ENCODE peak calls at places on chromosomes 13 and 19, in six cellular contexts. One of them, this sample, is unnamed.

GRCh38 chr13:84430441-84430840 is 548.2 kb upstream of the SLITRK1 start:
- DNase-seq in AML-193: no peak
- DNase-seq in stimulated activated CD4-positive, alpha-beta T cell treated with anti-CD3 and anti-CD28 coated beads, Interleukin-1b, Interleukin-23, amount 100 ng/mL, for 24 hours: no peak
- DNase-seq in Caki2: no peak
- DNase-seq in NCI-H524: no peak
- DNase-seq in fibroblast of pulmonary artery: peak
- DNase-seq in this sample: no peak

GRCh38 chr13:75996582-75996981 is 360.5 kb downstream of the LMO7 start:
- DNase-seq in AML-193: no peak
- DNase-seq in stimulated activated CD4-positive, alpha-beta T cell treated with anti-CD3 and anti-CD28 coated beads, Interleukin-1b, Interleukin-23, amount 100 ng/mL, for 24 hours: no peak
- DNase-seq in NCI-H524: no peak
- DNase-seq in fibroblast of pulmonary artery: no peak
- DNase-seq in Caki2: no peak
- DNase-seq in this sample: no peak

GRCh38 chr19:35533822-35534521 is 716 bp downstream of the GAPDHS start:
- DNase-seq in NCI-H524: no peak
- DNase-seq in Caki2: no peak
- DNase-seq in stimulated activated CD4-positive, alpha-beta T cell treated with anti-CD3 and anti-CD28 coated beads, Interleukin-1b, Interleukin-23, amount 100 ng/mL, for 24 hours: no peak
- DNase-seq in AML-193: no peak
- DNase-seq in fibroblast of pulmonary artery: peak
- DNase-seq in this sample: peak

GRCh38 chr13:95608640-95609280 is 35.7 kb downstream of the DZIP1 start:
- DNase-seq in NCI-H524: peak
- DNase-seq in Caki2: no peak
- DNase-seq in stimulated activated CD4-positive, alpha-beta T cell treated with anti-CD3 and anti-CD28 coated beads, Interleukin-1b, Interleukin-23, amount 100 ng/mL, for 24 hours: no peak
- DNase-seq in AML-193: no peak
- DNase-seq in fibroblast of pulmonary artery: no peak
- DNase-seq in this sample: no peak

GRCh38 chr19:30449191-30449590 is 77.0 kb downstream of the ZNF536 start:
- DNase-seq in fibroblast of pulmonary artery: no peak
- DNase-seq in Caki2: no peak
- DNase-seq in stimulated activated CD4-positive, alpha-beta T cell treated with anti-CD3 and anti-CD28 coated beads, Interleukin-1b, Interleukin-23, amount 100 ng/mL, for 24 hours: no peak
- DNase-seq in AML-193: no peak
- DNase-seq in NCI-H524: no peak
- DNase-seq in this sample: no peak

GRCh38 chr19:3440082-3440481 is 40.2 kb downstream of the SMIM24 start:
- DNase-seq in NCI-H524: peak
- DNase-seq in stimulated activated CD4-positive, alpha-beta T cell treated with anti-CD3 and anti-CD28 coated beads, Interleukin-1b, Interleukin-23, amount 100 ng/mL, for 24 hours: peak
- DNase-seq in Caki2: no peak
- DNase-seq in AML-193: peak
- DNase-seq in fibroblast of pulmonary artery: peak
- DNase-seq in this sample: peak

GRCh38 chr13:95588721-95589120 is 36.2 kb downstream of the CLDN10 start:
- DNase-seq in NCI-H524: no peak
- DNase-seq in Caki2: no peak
- DNase-seq in fibroblast of pulmonary artery: peak
- DNase-seq in AML-193: no peak
- DNase-seq in stimulated activated CD4-positive, alpha-beta T cell treated with anti-CD3 and anti-CD28 coated beads, Interleukin-1b, Interleukin-23, amount 100 ng/mL, for 24 hours: no peak
- DNase-seq in this sample: peak

GRCh38 chr13:74026753-74027152 is 107.5 kb downstream of the KLF12 start:
- DNase-seq in Caki2: no peak
- DNase-seq in NCI-H524: no peak
- DNase-seq in fibroblast of pulmonary artery: peak
- DNase-seq in stimulated activated CD4-positive, alpha-beta T cell treated with anti-CD3 and anti-CD28 coated beads, Interleukin-1b, Interleukin-23, amount 100 ng/mL, for 24 hours: peak
- DNase-seq in AML-193: no peak
- DNase-seq in this sample: no peak

GRCh38 chr19:5293607-5294089 is 47.0 kb downstream of the PTPRS start:
- DNase-seq in AML-193: no peak
- DNase-seq in NCI-H524: peak
- DNase-seq in fibroblast of pulmonary artery: peak
- DNase-seq in stimulated activated CD4-positive, alpha-beta T cell treated with anti-CD3 and anti-CD28 coated beads, Interleukin-1b, Interleukin-23, amount 100 ng/mL, for 24 hours: no peak
- DNase-seq in Caki2: peak
- DNase-seq in this sample: no peak

GRCh38 chr13:35524192-35524591 is 47.7 kb upstream of the MAB21L1 start:
- DNase-seq in Caki2: no peak
- DNase-seq in AML-193: no peak
- DNase-seq in fibroblast of pulmonary artery: no peak
- DNase-seq in stimulated activated CD4-positive, alpha-beta T cell treated with anti-CD3 and anti-CD28 coated beads, Interleukin-1b, Interleukin-23, amount 100 ng/mL, for 24 hours: no peak
- DNase-seq in NCI-H524: peak
- DNase-seq in this sample: no peak

GRCh38 chr13:42990147-42990990 is 1.7 kb downstream of the EPSTI1 start:
- DNase-seq in stimulated activated CD4-positive, alpha-beta T cell treated with anti-CD3 and anti-CD28 coated beads, Interleukin-1b, Interleukin-23, amount 100 ng/mL, for 24 hours: no peak
- DNase-seq in AML-193: no peak
- DNase-seq in Caki2: no peak
- DNase-seq in fibroblast of pulmonary artery: no peak
- DNase-seq in NCI-H524: peak
- DNase-seq in this sample: no peak

GRCh38 chr19:43124360-43124759 is 41.9 kb upstream of the PSG2 start:
- DNase-seq in Caki2: no peak
- DNase-seq in fibroblast of pulmonary artery: no peak
- DNase-seq in NCI-H524: no peak
- DNase-seq in AML-193: no peak
- DNase-seq in stimulated activated CD4-positive, alpha-beta T cell treated with anti-CD3 and anti-CD28 coated beads, Interleukin-1b, Interleukin-23, amount 100 ng/mL, for 24 hours: no peak
- DNase-seq in this sample: no peak

GRCh38 chr19:53991224-53992113 is at the start of gene CACNG6:
- DNase-seq in AML-193: no peak
- DNase-seq in stimulated activated CD4-positive, alpha-beta T cell treated with anti-CD3 and anti-CD28 coated beads, Interleukin-1b, Interleukin-23, amount 100 ng/mL, for 24 hours: no peak
- DNase-seq in Caki2: no peak
- DNase-seq in fibroblast of pulmonary artery: peak
- DNase-seq in NCI-H524: no peak
- DNase-seq in this sample: peak

GRCh38 chr19:29372461-29372860 is 153.3 kb upstream of the VSTM2B start:
- DNase-seq in stimulated activated CD4-positive, alpha-beta T cell treated with anti-CD3 and anti-CD28 coated beads, Interleukin-1b, Interleukin-23, amount 100 ng/mL, for 24 hours: no peak
- DNase-seq in fibroblast of pulmonary artery: no peak
- DNase-seq in Caki2: no peak
- DNase-seq in NCI-H524: no peak
- DNase-seq in AML-193: no peak
- DNase-seq in this sample: no peak

GRCh38 chr19:37718357-37718756 is 1.2 kb downstream of the ZNF607 start:
- DNase-seq in stimulated activated CD4-positive, alpha-beta T cell treated with anti-CD3 and anti-CD28 coated beads, Interleukin-1b, Interleukin-23, amount 100 ng/mL, for 24 hours: no peak
- DNase-seq in NCI-H524: peak
- DNase-seq in fibroblast of pulmonary artery: no peak
- DNase-seq in AML-193: no peak
- DNase-seq in Caki2: no peak
- DNase-seq in this sample: peak

GRCh38 chr19:44741841-44742352 is 6.6 kb upstream of the BCL3 start:
- DNase-seq in stimulated activated CD4-positive, alpha-beta T cell treated with anti-CD3 and anti-CD28 coated beads, Interleukin-1b, Interleukin-23, amount 100 ng/mL, for 24 hours: no peak
- DNase-seq in Caki2: peak
- DNase-seq in fibroblast of pulmonary artery: peak
- DNase-seq in NCI-H524: peak
- DNase-seq in AML-193: peak
- DNase-seq in this sample: peak

GRCh38 chr13:23766199-23766771 is 122.9 kb downstream of the MIPEP start:
- DNase-seq in NCI-H524: no peak
- DNase-seq in Caki2: no peak
- DNase-seq in fibroblast of pulmonary artery: no peak
- DNase-seq in AML-193: no peak
- DNase-seq in stimulated activated CD4-positive, alpha-beta T cell treated with anti-CD3 and anti-CD28 coated beads, Interleukin-1b, Interleukin-23, amount 100 ng/mL, for 24 hours: no peak
- DNase-seq in this sample: no peak

GRCh38 chr19:40549007-40549708 is 27.5 kb upstream of the SHKBP1 start:
- DNase-seq in AML-193: peak
- DNase-seq in NCI-H524: peak
- DNase-seq in Caki2: peak
- DNase-seq in fibroblast of pulmonary artery: peak
- DNase-seq in stimulated activated CD4-positive, alpha-beta T cell treated with anti-CD3 and anti-CD28 coated beads, Interleukin-1b, Interleukin-23, amount 100 ng/mL, for 24 hours: peak
- DNase-seq in this sample: peak

GRCh38 chr19:47230122-47230920 is 678 bp downstream of the BBC3 start:
- DNase-seq in NCI-H524: peak
- DNase-seq in AML-193: peak
- DNase-seq in fibroblast of pulmonary artery: peak
- DNase-seq in Caki2: peak
- DNase-seq in stimulated activated CD4-positive, alpha-beta T cell treated with anti-CD3 and anti-CD28 coated beads, Interleukin-1b, Interleukin-23, amount 100 ng/mL, for 24 hours: peak
- DNase-seq in this sample: peak

GRCh38 chr13:31860002-31860401 is 120.7 kb downstream of the RXFP2 start:
- DNase-seq in NCI-H524: no peak
- DNase-seq in fibroblast of pulmonary artery: no peak
- DNase-seq in AML-193: no peak
- DNase-seq in stimulated activated CD4-positive, alpha-beta T cell treated with anti-CD3 and anti-CD28 coated beads, Interleukin-1b, Interleukin-23, amount 100 ng/mL, for 24 hours: no peak
- DNase-seq in Caki2: no peak
- DNase-seq in this sample: no peak

GRCh38 chr19:48999481-49000325 is 6.0 kb downstream of the RUVBL2 start:
- DNase-seq in stimulated activated CD4-positive, alpha-beta T cell treated with anti-CD3 and anti-CD28 coated beads, Interleukin-1b, Interleukin-23, amount 100 ng/mL, for 24 hours: peak
- DNase-seq in Caki2: no peak
- DNase-seq in NCI-H524: peak
- DNase-seq in fibroblast of pulmonary artery: peak
- DNase-seq in AML-193: peak
- DNase-seq in this sample: peak

GRCh38 chr19:4583961-4584669 is 24.6 kb upstream of the SEMA6B start:
- DNase-seq in Caki2: peak
- DNase-seq in AML-193: no peak
- DNase-seq in NCI-H524: no peak
- DNase-seq in stimulated activated CD4-positive, alpha-beta T cell treated with anti-CD3 and anti-CD28 coated beads, Interleukin-1b, Interleukin-23, amount 100 ng/mL, for 24 hours: no peak
- DNase-seq in fibroblast of pulmonary artery: peak
- DNase-seq in this sample: peak

GRCh38 chr13:83618966-83619365 is 263.3 kb downstream of the SLITRK1 start:
- DNase-seq in NCI-H524: no peak
- DNase-seq in Caki2: no peak
- DNase-seq in fibroblast of pulmonary artery: peak
- DNase-seq in stimulated activated CD4-positive, alpha-beta T cell treated with anti-CD3 and anti-CD28 coated beads, Interleukin-1b, Interleukin-23, amount 100 ng/mL, for 24 hours: no peak
- DNase-seq in AML-193: no peak
- DNase-seq in this sample: no peak

GRCh38 chr19:40466219-40467006 is at the start of gene SPTBN4:
- DNase-seq in AML-193: no peak
- DNase-seq in NCI-H524: peak
- DNase-seq in fibroblast of pulmonary artery: no peak
- DNase-seq in stimulated activated CD4-positive, alpha-beta T cell treated with anti-CD3 and anti-CD28 coated beads, Interleukin-1b, Interleukin-23, amount 100 ng/mL, for 24 hours: peak
- DNase-seq in Caki2: no peak
- DNase-seq in this sample: no peak

GRCh38 chr13:67408823-67409222 is 178.7 kb upstream of the PCDH9 start:
- DNase-seq in fibroblast of pulmonary artery: peak
- DNase-seq in stimulated activated CD4-positive, alpha-beta T cell treated with anti-CD3 and anti-CD28 coated beads, Interleukin-1b, Interleukin-23, amount 100 ng/mL, for 24 hours: no peak
- DNase-seq in AML-193: no peak
- DNase-seq in Caki2: no peak
- DNase-seq in NCI-H524: peak
- DNase-seq in this sample: no peak

GRCh38 chr19:33646306-33646705 is 24.6 kb downstream of the CHST8 start:
- DNase-seq in fibroblast of pulmonary artery: no peak
- DNase-seq in AML-193: no peak
- DNase-seq in NCI-H524: no peak
- DNase-seq in stimulated activated CD4-positive, alpha-beta T cell treated with anti-CD3 and anti-CD28 coated beads, Interleukin-1b, Interleukin-23, amount 100 ng/mL, for 24 hours: no peak
- DNase-seq in Caki2: no peak
- DNase-seq in this sample: no peak

This sample was measured in NB4.